ENCODE peak calls at places on chromosomes 11 and 22, in four cellular contexts. W is body of pancreas, D is pancreas, J is IMR-90. A is an unnamed sample. For H3K9me3 and H3K4me1, the result is how much of the 10 kb centered on the place peaks cover.

GRCh38 chr22:39270280-39270679 is 25.5 kb upstream of the PDGFB start:
- DNase-seq in D (no peak), J (no peak), W (no peak), A (no peak)

GRCh38 chr11:134515081-134515960 is 103.3 kb upstream of the B3GAT1 start:
- DNase-seq in D (no peak), W (no peak), J (no peak), A (peak)

GRCh38 chr11:7457211-7457610 is 28.1 kb upstream of the OLFML1 start:
- DNase-seq in J (no peak), W (no peak), D (no peak), A (no peak)

GRCh38 chr11:1760351-1761109 is 3.2 kb downstream of the CTSD start:
- DNase-seq in J (peak), D (no peak), W (peak), A (peak)

GRCh38 chr11:9714540-9714939 is 50.7 kb downstream of the SWAP70 start:
- DNase-seq in W (no peak), D (no peak), J (peak), A (no peak)

GRCh38 chr11:128779036-128779435 is 85.2 kb downstream of the FLI1 start:
- DNase-seq in W (no peak), D (no peak), J (peak), A (no peak)

GRCh38 chr11:134662629-134663360 is 250.8 kb upstream of the B3GAT1 start:
- DNase-seq in J (no peak), D (no peak), W (no peak), A (no peak)

GRCh38 chr11:123707606-123708205 is 33.8 kb downstream of the ZNF202 start:
- DNase-seq in J (peak), W (peak), D (no peak), A (peak)

GRCh38 chr11:64298966-64299846 is 952 bp upstream of the CATSPERZ start:
- DNase-seq in D (peak), W (peak), J (no peak), A (peak)

GRCh38 chr22:26592368-26593015 is 2.6 kb upstream of the TPST2 start:
- DNase-seq in D (no peak), J (no peak), W (no peak), A (peak)

GRCh38 chr22:20955548-20955947 is 11.5 kb upstream of the AIFM3 start:
- DNase-seq in W (no peak), J (no peak), D (no peak), A (peak)

GRCh38 chr22:44444341-44445306 is 53.4 kb downstream of the RTL6 start:
- DNase-seq in W (no peak), D (no peak), J (no peak), A (no peak)

GRCh38 chr11:116397556-116398167 is 375.1 kb downstream of the BUD13 start:
- DNase-seq in D (no peak), J (no peak), W (no peak), A (no peak)

GRCh38 chr11:84480151-84480550 is 1147.0 kb downstream of the DLG2 start:
- DNase-seq in W (no peak), D (no peak), J (no peak), A (no peak)

GRCh38 chr11:73391665-73392064 is 15.5 kb downstream of the RELT start:
- DNase-seq in W (no peak), D (no peak), J (no peak), A (no peak)

GRCh38 chr22:29201722-29202230 is 3.9 kb upstream of the EMID1 start:
- DNase-seq in W (no peak), J (no peak), D (no peak), A (no peak)

GRCh38 chr22:24350627-24351026 is 76.8 kb upstream of the ADORA2A start:
- DNase-seq in D (no peak), J (no peak), W (no peak), A (no peak)

GRCh38 chr22:33605201-33605600 is 315.1 kb downstream of the LARGE1 start:
- DNase-seq in W (no peak), J (no peak), D (no peak), A (no peak)

GRCh38 chr11:62909107-62909894 is 11.9 kb downstream of the CHRM1 start:
- DNase-seq in W (peak), J (peak), D (peak), A (peak)

GRCh38 chr11:15688351-15688792 is 573.6 kb downstream of the INSC start:
- DNase-seq in D (no peak), W (no peak), J (peak), A (no peak)

GRCh38 chr11:101576536-101576935 is 7.3 kb downstream of the TRPC6 start:
- DNase-seq in W (no peak), J (no peak), D (no peak), A (no peak)

GRCh38 chr11:67119577-67120391 is 721 bp downstream of the KDM2A start:
- DNase-seq in D (peak), J (no peak), W (peak), A (peak)

GRCh38 chr22:48754611-48755331 is 1072.9 kb downstream of the BRD1 start:
- DNase-seq in J (no peak), D (no peak), W (no peak), A (peak)

GRCh38 chr11:128731041-128731663 is 37.3 kb downstream of the FLI1 start:
- DNase-seq in D (no peak), W (no peak), J (no peak), A (no peak)

GRCh38 chr11:3853935-3854659 is 1.4 kb upstream of the STIM1 start:
- DNase-seq in W (peak), D (peak), J (no peak), A (peak)

GRCh38 chr11:88179141-88179540 is 3.9 kb upstream of the RAB38 start:
- DNase-seq in J (peak), D (no peak), W (no peak), A (no peak)

GRCh38 chr22:50209893-50210292 is 9.1 kb downstream of the SELENOO start:
- DNase-seq in J (peak), D (peak), W (peak), A (peak)

GRCh38 chr11:12961615-12962014 is 47.5 kb upstream of the RASSF10 start:
- DNase-seq in J (peak), D (no peak), W (no peak), A (no peak)

GRCh38 chr22:22235564-22235963 is 9.0 kb upstream of the VPREB1 start:
- DNase-seq in J (no peak), W (peak), D (no peak), A (no peak)

GRCh38 chr11:101881586-101881985 is 33.2 kb upstream of the CEP126 start:
- DNase-seq in W (no peak), D (no peak), J (peak), A (no peak)

GRCh38 chr11:11847082-11847481 is 5.3 kb downstream of the USP47 start:
- DNase-seq in D (no peak), W (no peak), J (no peak), A (no peak)

GRCh38 chr11:118530180-118530682 is 761 bp upstream of the TMEM25 start:
- DNase-seq in D (no peak), W (peak), J (peak), A (peak)

GRCh38 chr22:35719212-35719869 is 1.7 kb downstream of the APOL5 start:
- DNase-seq in D (no peak), J (no peak), W (no peak), A (no peak)

GRCh38 chr11:88454881-88455280 is 117.3 kb upstream of the CTSC start:
- DNase-seq in D (no peak), W (no peak), J (peak), A (no peak)

GRCh38 chr11:123822591-123822990 is 16.4 kb upstream of the OR6M1 start:
- DNase-seq in D (no peak), J (no peak), W (no peak), A (no peak)

GRCh38 chr11:88188251-88189030 is 13.2 kb upstream of the RAB38 start:
- DNase-seq in J (no peak), D (no peak), W (no peak), A (no peak)

GRCh38 chr22:45887202-45888131 is 89.5 kb downstream of the WNT7B start:
- DNase-seq in J (no peak), W (peak), D (peak), A (peak)

GRCh38 chr22:45885171-45885840 is 91.7 kb downstream of the WNT7B start:
- DNase-seq in D (peak), J (no peak), W (peak), A (no peak)

GRCh38 chr22:45884201-45885067 is 92.5 kb downstream of the WNT7B start:
- DNase-seq in J (no peak), D (peak), W (peak), A (no peak)

GRCh38 chr22:45886502-45886901 is 90.5 kb downstream of the WNT7B start:
- DNase-seq in J (no peak), D (peak), W (no peak), A (no peak)

DNA sequence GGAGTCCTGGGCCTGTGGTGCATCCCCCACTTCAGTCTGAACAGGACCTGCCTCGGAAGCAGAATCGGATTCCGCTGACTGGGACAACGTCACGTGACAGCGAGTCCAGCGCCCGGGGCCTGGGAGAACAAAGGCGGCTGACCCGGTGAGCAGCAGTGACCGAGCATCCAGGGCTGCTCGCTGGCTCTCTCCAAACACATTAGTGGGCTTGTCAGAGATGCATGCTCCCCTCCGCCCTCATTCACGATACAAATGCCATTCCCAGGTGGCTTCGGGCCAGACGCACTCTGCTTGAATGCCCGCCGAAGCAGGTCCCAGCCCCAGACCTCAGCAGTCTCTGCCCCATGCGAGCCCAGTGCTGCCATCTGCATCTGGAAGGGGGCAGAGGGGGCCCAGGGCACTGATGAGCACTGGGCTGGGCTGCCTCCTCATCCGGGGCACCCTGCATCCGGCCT is 91.0 kb downstream of the WNT7B start:
- DNase-seq in W (peak), D (peak), J (no peak), A (no peak)
- H3K9me3 ChIP-seq in W (under half), D (under half), J (under half), A (under half)

GRCh38 chr22:17921871-17922821 is 102.2 kb downstream of the MICAL3 start:
- DNase-seq in W (peak), J (no peak), D (no peak), A (peak)
- TF ChIP-seq CTCF in W (no peak), J (no peak), D (no peak), A (no peak)

DNA sequence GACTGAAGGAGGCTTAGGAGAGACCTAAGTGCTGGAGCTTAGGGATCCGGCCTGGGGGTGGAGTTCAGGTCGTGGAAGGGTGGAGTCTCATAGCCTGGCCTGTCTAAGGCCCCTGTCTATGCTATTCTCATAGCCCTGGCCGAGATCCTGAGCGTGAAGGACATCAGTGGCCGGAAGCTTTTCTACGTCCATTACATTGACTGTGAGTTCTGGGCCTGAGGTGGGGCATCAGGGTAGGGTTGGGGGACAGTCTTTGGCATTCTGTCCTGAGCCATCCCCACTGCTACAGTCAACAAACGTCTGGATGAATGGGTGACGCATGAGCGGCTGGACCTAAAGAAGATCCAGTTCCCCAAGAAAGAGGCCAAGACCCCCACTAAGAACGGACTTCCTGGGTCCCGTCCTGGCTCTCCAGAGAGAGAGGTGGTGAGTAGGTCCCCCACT is 603 bp downstream of the KAT5 start:
- DNase-seq in J (no peak), D (no peak), W (no peak), A (no peak)
- H3K4me1 ChIP-seq in J (under half), D (under half), W (under half), A (under half)

GRCh38 chr11:76365038-76365679 is 15.8 kb downstream of the THAP12 start:
- DNase-seq in W (no peak), J (no peak), D (no peak), A (no peak)
- H3K9me3 ChIP-seq in W (under half), J (under half), D (under half), A (under half)

GRCh38 chr11:112355726-112356125 is 95.1 kb upstream of the PLET1 start:
- DNase-seq in D (no peak), W (no peak), J (peak), A (peak)
- TF ChIP-seq CTCF in D (no peak), W (no peak), J (peak), A (no peak)

GRCh38 chr11:114068327-114068726 is 8.8 kb downstream of the ZBTB16 start:
- DNase-seq in D (no peak), J (no peak), W (no peak), A (no peak)
- H3K4me1 ChIP-seq in D (under half), J (under half), W (half or more), A (under half)